ENCODE peak calls at places on chromosomes 13 and 19, in six cellular contexts. One of them, this sample, is unnamed.

GRCh38 chr19:45890877-45891276 is 4.9 kb upstream of the IRF2BP1 start:
- DNase-seq in AG04450: no peak
- DNase-seq in ascending aorta: no peak
- DNase-seq in fibroblast of mammary gland: no peak
- DNase-seq in stomach: no peak
- DNase-seq in K562: no peak
- DNase-seq in this sample: peak; percentile 62

GRCh38 chr19:8363803-8364771 is at the start of gene ANGPTL4:
- DNase-seq in AG04450: no peak
- DNase-seq in ascending aorta: peak; percentile 86
- DNase-seq in fibroblast of mammary gland: peak; percentile 81
- DNase-seq in stomach: peak; percentile 82
- DNase-seq in K562: peak; percentile 63
- DNase-seq in this sample: peak; percentile 97

GRCh38 chr19:10748924-10749434 is 31.1 kb downstream of the DNM2 start:
- DNase-seq in AG04450: no peak
- DNase-seq in ascending aorta: no peak
- DNase-seq in fibroblast of mammary gland: peak; percentile 46
- DNase-seq in stomach: peak; percentile 97
- DNase-seq in K562: peak; percentile 87
- DNase-seq in this sample: no peak

GRCh38 chr13:73967397-73968165 is 166.6 kb downstream of the KLF12 start:
- DNase-seq in AG04450: no peak
- DNase-seq in ascending aorta: no peak
- DNase-seq in fibroblast of mammary gland: no peak
- DNase-seq in stomach: no peak
- DNase-seq in K562: no peak
- DNase-seq in this sample: no peak

GRCh38 chr19:4567584-4568071 is 8.1 kb upstream of the SEMA6B start:
- DNase-seq in AG04450: no peak
- DNase-seq in ascending aorta: no peak
- DNase-seq in fibroblast of mammary gland: peak; percentile 60
- DNase-seq in stomach: peak; percentile 62
- DNase-seq in K562: peak; percentile 87
- DNase-seq in this sample: peak; percentile 95

GRCh38 chr13:99657848-99658265 is 156.6 kb downstream of the TM9SF2 start:
- DNase-seq in AG04450: no peak
- DNase-seq in ascending aorta: no peak
- DNase-seq in fibroblast of mammary gland: peak; percentile 29
- DNase-seq in stomach: peak; percentile 49
- DNase-seq in K562: no peak
- DNase-seq in this sample: peak; percentile 67

GRCh38 chr19:54316746-54317107 is 3.8 kb upstream of the LILRA5 start:
- DNase-seq in AG04450: no peak
- DNase-seq in ascending aorta: no peak
- DNase-seq in fibroblast of mammary gland: no peak
- DNase-seq in stomach: no peak
- DNase-seq in K562: peak; percentile 22
- DNase-seq in this sample: peak; percentile 80

GRCh38 chr13:31898383-31899071 is 133.0 kb upstream of the FRY start:
- DNase-seq in AG04450: no peak
- DNase-seq in ascending aorta: no peak
- DNase-seq in fibroblast of mammary gland: no peak
- DNase-seq in stomach: no peak
- DNase-seq in K562: no peak
- DNase-seq in this sample: no peak

GRCh38 chr13:52011690-52012511 is at the start of gene ALG11:
- DNase-seq in AG04450: peak; percentile 93
- DNase-seq in ascending aorta: peak; percentile 100
- DNase-seq in fibroblast of mammary gland: peak; percentile 96
- DNase-seq in stomach: peak; percentile 100
- DNase-seq in K562: peak; percentile 97
- DNase-seq in this sample: peak; percentile 99

GRCh38 chr13:45365558-45365885 is 24.5 kb upstream of the TPT1 start:
- DNase-seq in AG04450: no peak
- DNase-seq in ascending aorta: no peak
- DNase-seq in fibroblast of mammary gland: no peak
- DNase-seq in stomach: no peak
- DNase-seq in K562: no peak
- DNase-seq in this sample: no peak

GRCh38 chr19:42010245-42011126 is 16.5 kb upstream of the ATP1A3 start:
- DNase-seq in AG04450: no peak
- DNase-seq in ascending aorta: no peak
- DNase-seq in fibroblast of mammary gland: no peak
- DNase-seq in stomach: no peak
- DNase-seq in K562: peak; percentile 31
- DNase-seq in this sample: no peak

GRCh38 chr19:51714848-51715247 is 8.9 kb downstream of the HAS1 start:
- DNase-seq in AG04450: no peak
- DNase-seq in ascending aorta: peak; percentile 50
- DNase-seq in fibroblast of mammary gland: peak; percentile 67
- DNase-seq in stomach: no peak
- DNase-seq in K562: no peak
- DNase-seq in this sample: no peak

GRCh38 chr13:20799726-20800416 is 26.1 kb upstream of the EEF1AKMT1 start:
- DNase-seq in AG04450: no peak
- DNase-seq in ascending aorta: no peak
- DNase-seq in fibroblast of mammary gland: peak; percentile 57
- DNase-seq in stomach: no peak
- DNase-seq in K562: no peak
- DNase-seq in this sample: no peak

GRCh38 chr19:1244693-1245451 is 3.3 kb downstream of the ATP5F1D start:
- DNase-seq in AG04450: no peak
- DNase-seq in ascending aorta: no peak
- DNase-seq in fibroblast of mammary gland: no peak
- DNase-seq in stomach: peak; percentile 88
- DNase-seq in K562: no peak
- DNase-seq in this sample: no peak

GRCh38 chr19:5447700-5448311 is 7.4 kb upstream of the ZNRF4 start:
- DNase-seq in AG04450: no peak
- DNase-seq in ascending aorta: no peak
- DNase-seq in fibroblast of mammary gland: no peak
- DNase-seq in stomach: no peak
- DNase-seq in K562: no peak
- DNase-seq in this sample: no peak

GRCh38 chr13:51557875-51558604 is 26.2 kb upstream of the WDFY2 start:
- DNase-seq in AG04450: peak; percentile 43
- DNase-seq in ascending aorta: no peak
- DNase-seq in fibroblast of mammary gland: peak; percentile 92
- DNase-seq in stomach: no peak
- DNase-seq in K562: no peak
- DNase-seq in this sample: no peak

GRCh38 chr19:7521551-7522071 is 813 bp upstream of the MCOLN1 start:
- DNase-seq in AG04450: no peak
- DNase-seq in ascending aorta: no peak
- DNase-seq in fibroblast of mammary gland: no peak
- DNase-seq in stomach: no peak
- DNase-seq in K562: no peak
- DNase-seq in this sample: peak; percentile 69

GRCh38 chr19:51136891-51137551 is 5.1 kb upstream of the SIGLEC7 start:
- DNase-seq in AG04450: no peak
- DNase-seq in ascending aorta: peak; percentile 66
- DNase-seq in fibroblast of mammary gland: no peak
- DNase-seq in stomach: no peak
- DNase-seq in K562: peak; percentile 28
- DNase-seq in this sample: no peak

GRCh38 chr13:102220681-102221228 is 181.1 kb downstream of the FGF14 start:
- DNase-seq in AG04450: no peak
- DNase-seq in ascending aorta: no peak
- DNase-seq in fibroblast of mammary gland: no peak
- DNase-seq in stomach: no peak
- DNase-seq in K562: no peak
- DNase-seq in this sample: no peak

GRCh38 chr13:33260168-33261098 is 25.1 kb downstream of the STARD13 start:
- DNase-seq in AG04450: no peak
- DNase-seq in ascending aorta: no peak
- DNase-seq in fibroblast of mammary gland: peak; percentile 63
- DNase-seq in stomach: no peak
- DNase-seq in K562: no peak
- DNase-seq in this sample: no peak

GRCh38 chr13:58999851-59000250 is 1163.9 kb downstream of the DIAPH3 start:
- DNase-seq in AG04450: no peak
- DNase-seq in ascending aorta: no peak
- DNase-seq in fibroblast of mammary gland: no peak
- DNase-seq in stomach: no peak
- DNase-seq in K562: no peak
- DNase-seq in this sample: no peak

GRCh38 chr13:65600702-65601101 is 1629.4 kb downstream of the PCDH9 start:
- DNase-seq in AG04450: peak; percentile 33
- DNase-seq in ascending aorta: no peak
- DNase-seq in fibroblast of mammary gland: peak; percentile 62
- DNase-seq in stomach: no peak
- DNase-seq in K562: no peak
- DNase-seq in this sample: no peak

GRCh38 chr13:45662122-45662521 is 40.0 kb upstream of the CBY2 start:
- DNase-seq in AG04450: no peak
- DNase-seq in ascending aorta: no peak
- DNase-seq in fibroblast of mammary gland: peak; percentile 6
- DNase-seq in stomach: no peak
- DNase-seq in K562: no peak
- DNase-seq in this sample: no peak

GRCh38 chr19:21398851-21399250 is 1.9 kb downstream of the ZNF493 start:
- DNase-seq in AG04450: no peak
- DNase-seq in ascending aorta: no peak
- DNase-seq in fibroblast of mammary gland: peak; percentile 87
- DNase-seq in stomach: no peak
- DNase-seq in K562: no peak
- DNase-seq in this sample: no peak

GRCh38 chr13:77781804-77782203 is 84.3 kb downstream of the SLAIN1 start:
- DNase-seq in AG04450: no peak
- DNase-seq in ascending aorta: no peak
- DNase-seq in fibroblast of mammary gland: no peak
- DNase-seq in stomach: no peak
- DNase-seq in K562: no peak
- DNase-seq in this sample: no peak

GRCh38 chr13:34011552-34012085 is 193.7 kb downstream of the RFC3 start:
- DNase-seq in AG04450: no peak
- DNase-seq in ascending aorta: no peak
- DNase-seq in fibroblast of mammary gland: no peak
- DNase-seq in stomach: no peak
- DNase-seq in K562: no peak
- DNase-seq in this sample: no peak

GRCh38 chr13:42807866-42808265 is 26.5 kb downstream of the FAM216B start:
- DNase-seq in AG04450: no peak
- DNase-seq in ascending aorta: no peak
- DNase-seq in fibroblast of mammary gland: peak; percentile 85
- DNase-seq in stomach: no peak
- DNase-seq in K562: no peak
- DNase-seq in this sample: no peak

GRCh38 chr19:35557539-35558399 is 5.7 kb downstream of the ATP4A start:
- DNase-seq in AG04450: no peak
- DNase-seq in ascending aorta: no peak
- DNase-seq in fibroblast of mammary gland: peak; percentile 41
- DNase-seq in stomach: peak; percentile 73
- DNase-seq in K562: peak; percentile 91
- DNase-seq in this sample: peak; percentile 99
- H3K4me3 ChIP-seq in AG04450: peak overlapping the region; percentile 55
- H3K4me3 ChIP-seq in ascending aorta: peak overlapping the region; percentile 41
- H3K4me3 ChIP-seq in fibroblast of mammary gland: peak overlapping the region; percentile 23
- H3K4me3 ChIP-seq in stomach: peak overlapping the region; percentile 47
- H3K4me3 ChIP-seq in K562: peak overlapping the region; percentile 55
- H3K4me3 ChIP-seq in this sample: peak overlapping the region; percentile 60

GRCh38 chr19:13864513-13865242 is 12.3 kb upstream of the NANOS3 start:
- DNase-seq in AG04450: no peak
- DNase-seq in ascending aorta: no peak
- DNase-seq in fibroblast of mammary gland: no peak
- DNase-seq in stomach: no peak
- DNase-seq in K562: no peak
- DNase-seq in this sample: peak; percentile 67
- H3K4me3 ChIP-seq in AG04450: peak overlapping the region; percentile 13
- H3K4me3 ChIP-seq in ascending aorta: peak overlapping the region; percentile 47
- H3K4me3 ChIP-seq in fibroblast of mammary gland: no peak overlapping the region
- H3K4me3 ChIP-seq in stomach: peak overlapping the region; percentile 75
- H3K4me3 ChIP-seq in K562: peak overlapping the region; percentile 11
- H3K4me3 ChIP-seq in this sample: peak overlapping the region; percentile 8

GRCh38 chr13:106344318-106344717 is 191.1 kb downstream of the EFNB2 start:
- DNase-seq in AG04450: no peak
- DNase-seq in ascending aorta: no peak
- DNase-seq in fibroblast of mammary gland: no peak
- DNase-seq in stomach: no peak
- DNase-seq in K562: no peak
- DNase-seq in this sample: no peak

GRCh38 chr13:106350208-106350607 is 185.3 kb downstream of the EFNB2 start:
- DNase-seq in AG04450: no peak
- DNase-seq in ascending aorta: no peak
- DNase-seq in fibroblast of mammary gland: no peak
- DNase-seq in stomach: peak; percentile 72
- DNase-seq in K562: no peak
- DNase-seq in this sample: no peak

GRCh38 chr13:106352850-106353249 is 182.6 kb downstream of the EFNB2 start:
- DNase-seq in AG04450: no peak
- DNase-seq in ascending aorta: no peak
- DNase-seq in fibroblast of mammary gland: no peak
- DNase-seq in stomach: no peak
- DNase-seq in K562: no peak
- DNase-seq in this sample: no peak

GRCh38 chr13:106348032-106348431 is 187.4 kb downstream of the EFNB2 start:
- DNase-seq in AG04450: no peak
- DNase-seq in ascending aorta: no peak
- DNase-seq in fibroblast of mammary gland: peak; percentile 28
- DNase-seq in stomach: no peak
- DNase-seq in K562: no peak
- DNase-seq in this sample: peak; percentile 28

DNA sequence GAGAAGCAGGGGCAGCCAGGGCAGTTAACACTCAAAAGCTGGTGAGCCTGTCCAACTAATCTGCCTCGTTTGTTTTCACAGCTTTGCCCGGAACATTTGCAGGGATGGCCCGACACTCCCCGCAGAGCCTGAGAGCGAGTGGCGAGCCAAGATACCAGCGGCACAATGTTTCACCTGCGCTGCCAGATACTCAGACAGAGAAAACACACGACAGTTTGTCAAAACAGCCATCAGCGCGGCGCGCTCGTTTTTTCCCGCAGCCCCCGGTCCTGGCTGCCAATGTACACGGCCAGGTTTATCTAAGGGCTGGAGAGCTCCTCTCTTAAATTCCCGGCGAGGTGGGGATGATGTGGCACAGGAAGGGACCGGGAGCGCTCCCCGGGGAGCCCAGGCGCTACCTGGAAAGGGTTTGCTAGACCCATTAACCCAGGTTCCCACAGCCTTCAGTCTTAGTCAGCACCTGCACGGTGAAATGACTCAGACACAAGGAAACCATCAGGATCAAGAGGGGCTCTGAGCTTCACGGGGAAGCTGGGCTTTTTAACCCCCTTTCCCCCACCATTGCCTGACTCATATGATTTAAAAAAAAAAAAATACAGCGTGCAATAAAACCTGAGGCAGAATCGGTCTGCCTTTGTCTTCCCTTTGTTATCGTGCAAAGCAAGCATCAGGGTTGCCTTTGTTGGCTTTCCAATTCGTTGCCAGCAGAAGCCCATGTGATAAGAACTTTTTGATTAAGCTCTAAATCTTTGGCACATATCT is 186.2 kb downstream of the EFNB2 start:
- DNase-seq in AG04450: no peak
- DNase-seq in ascending aorta: no peak
- DNase-seq in fibroblast of mammary gland: peak; percentile 27
- DNase-seq in stomach: peak; percentile 69
- DNase-seq in K562: no peak
- DNase-seq in this sample: peak; percentile 32
- H3K4me3 ChIP-seq in AG04450: peak overlapping the region; percentile 42
- H3K4me3 ChIP-seq in ascending aorta: peak overlapping the region; percentile 27
- H3K4me3 ChIP-seq in fibroblast of mammary gland: peak overlapping the region; percentile 33
- H3K4me3 ChIP-seq in stomach: peak overlapping the region; percentile 37
- H3K4me3 ChIP-seq in K562: no peak overlapping the region
- H3K4me3 ChIP-seq in this sample: peak overlapping the region; percentile 27

GRCh38 chr13:22220186-22221160 is 549.6 kb downstream of the FGF9 start:
- DNase-seq in AG04450: no peak
- DNase-seq in ascending aorta: no peak
- DNase-seq in fibroblast of mammary gland: no peak
- DNase-seq in stomach: no peak
- DNase-seq in K562: no peak
- DNase-seq in this sample: no peak
- H3K4me3 ChIP-seq in AG04450: no peak overlapping the region
- H3K4me3 ChIP-seq in ascending aorta: no peak overlapping the region
- H3K4me3 ChIP-seq in fibroblast of mammary gland: no peak overlapping the region
- H3K4me3 ChIP-seq in stomach: no peak overlapping the region
- H3K4me3 ChIP-seq in K562: no peak overlapping the region
- H3K4me3 ChIP-seq in this sample: no peak overlapping the region

This sample was measured in H7.